ENCODE peak calls at places on chromosomes 7 and 10, in eight cellular contexts. One of them, this sample, is unnamed.

GRCh38 chr10:98074315-98074911 is 44.0 kb upstream of the CRTAC1 start:
- DNase-seq in hepatocyte: peak; percentile 32
- DNase-seq in astrocyte: peak; percentile 2
- DNase-seq in spleen: no peak
- DNase-seq in iPS DF 6.9: no peak
- DNase-seq in CD4-positive, alpha-beta memory T cell: no peak
- DNase-seq in mammary epithelial cell: peak; percentile 11
- DNase-seq in A673: peak; percentile 35
- DNase-seq in this sample: no peak

GRCh38 chr7:127383123-127383835 is 9.2 kb downstream of the ZNF800 start:
- DNase-seq in hepatocyte: peak; percentile 15
- DNase-seq in astrocyte: peak; percentile 7
- DNase-seq in spleen: no peak
- DNase-seq in iPS DF 6.9: no peak
- DNase-seq in CD4-positive, alpha-beta memory T cell: no peak
- DNase-seq in mammary epithelial cell: peak; percentile 36
- DNase-seq in A673: peak; percentile 31
- DNase-seq in this sample: no peak

GRCh38 chr10:37384923-37385322 is 259.5 kb downstream of the ANKRD30A start:
- DNase-seq in hepatocyte: no peak
- DNase-seq in astrocyte: no peak
- DNase-seq in spleen: no peak
- DNase-seq in iPS DF 6.9: no peak
- DNase-seq in CD4-positive, alpha-beta memory T cell: no peak
- DNase-seq in mammary epithelial cell: no peak
- DNase-seq in A673: no peak
- DNase-seq in this sample: no peak

GRCh38 chr7:87231243-87231642 is 11.7 kb upstream of the TMEM243 start:
- DNase-seq in hepatocyte: no peak
- DNase-seq in astrocyte: no peak
- DNase-seq in spleen: no peak
- DNase-seq in iPS DF 6.9: no peak
- DNase-seq in CD4-positive, alpha-beta memory T cell: no peak
- DNase-seq in mammary epithelial cell: no peak
- DNase-seq in A673: no peak
- DNase-seq in this sample: no peak

GRCh38 chr7:141317033-141317585 is 234.1 kb upstream of the AGK start:
- DNase-seq in hepatocyte: no peak
- DNase-seq in astrocyte: no peak
- DNase-seq in spleen: no peak
- DNase-seq in iPS DF 6.9: no peak
- DNase-seq in CD4-positive, alpha-beta memory T cell: no peak
- DNase-seq in mammary epithelial cell: no peak
- DNase-seq in A673: no peak
- DNase-seq in this sample: no peak

GRCh38 chr10:92242910-92243671 is 47.8 kb downstream of the CPEB3 start:
- DNase-seq in hepatocyte: peak; percentile 81
- DNase-seq in astrocyte: peak; percentile 58
- DNase-seq in spleen: peak; percentile 87
- DNase-seq in iPS DF 6.9: no peak
- DNase-seq in CD4-positive, alpha-beta memory T cell: peak; percentile 30
- DNase-seq in mammary epithelial cell: peak; percentile 66
- DNase-seq in A673: peak; percentile 73
- DNase-seq in this sample: no peak

GRCh38 chr7:106070567-106071254 is 41.4 kb downstream of the SYPL1 start:
- DNase-seq in hepatocyte: no peak
- DNase-seq in astrocyte: no peak
- DNase-seq in spleen: no peak
- DNase-seq in iPS DF 6.9: no peak
- DNase-seq in CD4-positive, alpha-beta memory T cell: no peak
- DNase-seq in mammary epithelial cell: no peak
- DNase-seq in A673: no peak
- DNase-seq in this sample: no peak

GRCh38 chr7:88344956-88345832 is 38.5 kb upstream of the STEAP4 start:
- DNase-seq in hepatocyte: peak; percentile 76
- DNase-seq in astrocyte: no peak
- DNase-seq in spleen: peak; percentile 83
- DNase-seq in iPS DF 6.9: peak; percentile 20
- DNase-seq in CD4-positive, alpha-beta memory T cell: no peak
- DNase-seq in mammary epithelial cell: no peak
- DNase-seq in A673: peak; percentile 52
- DNase-seq in this sample: peak; percentile 0

GRCh38 chr10:75624632-75625031 is 193.2 kb downstream of the LRMDA start:
- DNase-seq in hepatocyte: no peak
- DNase-seq in astrocyte: no peak
- DNase-seq in spleen: no peak
- DNase-seq in iPS DF 6.9: no peak
- DNase-seq in CD4-positive, alpha-beta memory T cell: no peak
- DNase-seq in mammary epithelial cell: no peak
- DNase-seq in A673: no peak
- DNase-seq in this sample: no peak

GRCh38 chr10:79027147-79028055 is 41.4 kb upstream of the ZMIZ1 start:
- DNase-seq in hepatocyte: peak; percentile 45
- DNase-seq in astrocyte: no peak
- DNase-seq in spleen: peak; percentile 75
- DNase-seq in iPS DF 6.9: no peak
- DNase-seq in CD4-positive, alpha-beta memory T cell: peak; percentile 21
- DNase-seq in mammary epithelial cell: no peak
- DNase-seq in A673: no peak
- DNase-seq in this sample: no peak

GRCh38 chr7:22201182-22201880 is 155.6 kb downstream of the RAPGEF5 start:
- DNase-seq in hepatocyte: no peak
- DNase-seq in astrocyte: no peak
- DNase-seq in spleen: no peak
- DNase-seq in iPS DF 6.9: no peak
- DNase-seq in CD4-positive, alpha-beta memory T cell: no peak
- DNase-seq in mammary epithelial cell: no peak
- DNase-seq in A673: no peak
- DNase-seq in this sample: no peak

GRCh38 chr10:93181249-93181928 is 107.7 kb downstream of the CYP26A1 start:
- DNase-seq in hepatocyte: no peak
- DNase-seq in astrocyte: no peak
- DNase-seq in spleen: no peak
- DNase-seq in iPS DF 6.9: no peak
- DNase-seq in CD4-positive, alpha-beta memory T cell: no peak
- DNase-seq in mammary epithelial cell: no peak
- DNase-seq in A673: no peak
- DNase-seq in this sample: no peak

GRCh38 chr10:101080933-101081546 is 19.3 kb downstream of the KAZALD1 start:
- DNase-seq in hepatocyte: peak; percentile 49
- DNase-seq in astrocyte: no peak
- DNase-seq in spleen: no peak
- DNase-seq in iPS DF 6.9: no peak
- DNase-seq in CD4-positive, alpha-beta memory T cell: no peak
- DNase-seq in mammary epithelial cell: no peak
- DNase-seq in A673: no peak
- DNase-seq in this sample: no peak

GRCh38 chr10:5951167-5951711 is 26.1 kb downstream of the IL15RA start:
- DNase-seq in hepatocyte: no peak
- DNase-seq in astrocyte: peak; percentile 49
- DNase-seq in spleen: no peak
- DNase-seq in iPS DF 6.9: no peak
- DNase-seq in CD4-positive, alpha-beta memory T cell: no peak
- DNase-seq in mammary epithelial cell: peak; percentile 76
- DNase-seq in A673: peak; percentile 33
- DNase-seq in this sample: no peak

GRCh38 chr10:42304341-42304740 is 334.0 kb downstream of the ZNF33B start:
- DNase-seq in hepatocyte: no peak
- DNase-seq in astrocyte: no peak
- DNase-seq in spleen: no peak
- DNase-seq in iPS DF 6.9: no peak
- DNase-seq in CD4-positive, alpha-beta memory T cell: no peak
- DNase-seq in mammary epithelial cell: no peak
- DNase-seq in A673: no peak
- DNase-seq in this sample: peak; percentile 11
- H3K9me3 ChIP-seq in hepatocyte: peaks cover 15% of the 10 kb centered on the region
- H3K9me3 ChIP-seq in astrocyte: peaks cover 45% of the 10 kb centered on the region
- H3K9me3 ChIP-seq in spleen: peaks cover 13% of the 10 kb centered on the region
- H3K9me3 ChIP-seq in iPS DF 6.9: peaks cover 32% of the 10 kb centered on the region
- H3K9me3 ChIP-seq in CD4-positive, alpha-beta memory T cell: peaks cover 5% of the 10 kb centered on the region
- H3K9me3 ChIP-seq in mammary epithelial cell: peaks cover 94% of the 10 kb centered on the region
- H3K9me3 ChIP-seq in A673: peaks cover 82% of the 10 kb centered on the region
- H3K9me3 ChIP-seq in this sample: peaks cover 91% of the 10 kb centered on the region

GRCh38 chr7:1086588-1087461 is 1.1 kb upstream of the GPER1 start:
- DNase-seq in hepatocyte: peak; percentile 83
- DNase-seq in astrocyte: peak; percentile 45
- DNase-seq in spleen: peak; percentile 91
- DNase-seq in iPS DF 6.9: peak; percentile 50
- DNase-seq in CD4-positive, alpha-beta memory T cell: peak; percentile 58
- DNase-seq in mammary epithelial cell: peak; percentile 71
- DNase-seq in A673: peak; percentile 80
- DNase-seq in this sample: no peak
- H3K4me3 ChIP-seq in hepatocyte: peak overlapping the region; percentile 55
- H3K4me3 ChIP-seq in astrocyte: peak overlapping the region; percentile 52
- H3K4me3 ChIP-seq in spleen: peak overlapping the region; percentile 31
- H3K4me3 ChIP-seq in iPS DF 6.9: peak overlapping the region; percentile 10
- H3K4me3 ChIP-seq in CD4-positive, alpha-beta memory T cell: peak overlapping the region; percentile 21
- H3K4me3 ChIP-seq in mammary epithelial cell: peak overlapping the region; percentile 38
- H3K4me3 ChIP-seq in A673: peak overlapping the region; percentile 25
- H3K4me3 ChIP-seq in this sample: peak overlapping the region; percentile 59

GRCh38 chr7:157866525-157866924 is 529.7 kb downstream of the DNAJB6 start:
- DNase-seq in hepatocyte: no peak
- DNase-seq in astrocyte: no peak
- DNase-seq in spleen: peak; percentile 51
- DNase-seq in iPS DF 6.9: no peak
- DNase-seq in CD4-positive, alpha-beta memory T cell: no peak
- DNase-seq in mammary epithelial cell: no peak
- DNase-seq in A673: no peak
- DNase-seq in this sample: no peak

GRCh38 chr7:157864911-157865310 is 528.1 kb downstream of the DNAJB6 start:
- DNase-seq in hepatocyte: no peak
- DNase-seq in astrocyte: no peak
- DNase-seq in spleen: peak; percentile 60
- DNase-seq in iPS DF 6.9: no peak
- DNase-seq in CD4-positive, alpha-beta memory T cell: no peak
- DNase-seq in mammary epithelial cell: no peak
- DNase-seq in A673: no peak
- DNase-seq in this sample: no peak

GRCh38 chr7:157869793-157870192 is 533.0 kb downstream of the DNAJB6 start:
- DNase-seq in hepatocyte: no peak
- DNase-seq in astrocyte: no peak
- DNase-seq in spleen: no peak
- DNase-seq in iPS DF 6.9: no peak
- DNase-seq in CD4-positive, alpha-beta memory T cell: no peak
- DNase-seq in mammary epithelial cell: no peak
- DNase-seq in A673: no peak
- DNase-seq in this sample: no peak

GRCh38 chr7:157865351-157866165 is 528.8 kb downstream of the DNAJB6 start:
- DNase-seq in hepatocyte: no peak
- DNase-seq in astrocyte: no peak
- DNase-seq in spleen: peak; percentile 68
- DNase-seq in iPS DF 6.9: no peak
- DNase-seq in CD4-positive, alpha-beta memory T cell: no peak
- DNase-seq in mammary epithelial cell: no peak
- DNase-seq in A673: no peak
- DNase-seq in this sample: no peak

GRCh38 chr7:157867685-157868305 is 531.0 kb downstream of the DNAJB6 start:
- DNase-seq in hepatocyte: no peak
- DNase-seq in astrocyte: no peak
- DNase-seq in spleen: peak; percentile 65
- DNase-seq in iPS DF 6.9: no peak
- DNase-seq in CD4-positive, alpha-beta memory T cell: no peak
- DNase-seq in mammary epithelial cell: no peak
- DNase-seq in A673: no peak
- DNase-seq in this sample: no peak
- H3K9me3 ChIP-seq in hepatocyte: no peaks in the 10 kb centered on the region
- H3K9me3 ChIP-seq in astrocyte: no peaks in the 10 kb centered on the region
- H3K9me3 ChIP-seq in spleen: no peaks in the 10 kb centered on the region
- H3K9me3 ChIP-seq in iPS DF 6.9: peaks cover 48% of the 10 kb centered on the region
- H3K9me3 ChIP-seq in CD4-positive, alpha-beta memory T cell: no peaks in the 10 kb centered on the region
- H3K9me3 ChIP-seq in mammary epithelial cell: peaks cover 46% of the 10 kb centered on the region
- H3K9me3 ChIP-seq in A673: peaks cover 5% of the 10 kb centered on the region
- H3K9me3 ChIP-seq in this sample: peaks cover 86% of the 10 kb centered on the region

GRCh38 chr7:4667776-4668509 is 14.2 kb upstream of the FOXK1 start:
- DNase-seq in hepatocyte: no peak
- DNase-seq in astrocyte: peak; percentile 97
- DNase-seq in spleen: no peak
- DNase-seq in iPS DF 6.9: no peak
- DNase-seq in CD4-positive, alpha-beta memory T cell: no peak
- DNase-seq in mammary epithelial cell: peak; percentile 65
- DNase-seq in A673: peak; percentile 48
- DNase-seq in this sample: peak; percentile 72
- H3K4me3 ChIP-seq in hepatocyte: no peak overlapping the region
- H3K4me3 ChIP-seq in astrocyte: no peak overlapping the region
- H3K4me3 ChIP-seq in spleen: no peak overlapping the region
- H3K4me3 ChIP-seq in iPS DF 6.9: no peak overlapping the region
- H3K4me3 ChIP-seq in CD4-positive, alpha-beta memory T cell: no peak overlapping the region
- H3K4me3 ChIP-seq in mammary epithelial cell: no peak overlapping the region
- H3K4me3 ChIP-seq in A673: no peak overlapping the region
- H3K4me3 ChIP-seq in this sample: peak overlapping the region; percentile 17

DNA sequence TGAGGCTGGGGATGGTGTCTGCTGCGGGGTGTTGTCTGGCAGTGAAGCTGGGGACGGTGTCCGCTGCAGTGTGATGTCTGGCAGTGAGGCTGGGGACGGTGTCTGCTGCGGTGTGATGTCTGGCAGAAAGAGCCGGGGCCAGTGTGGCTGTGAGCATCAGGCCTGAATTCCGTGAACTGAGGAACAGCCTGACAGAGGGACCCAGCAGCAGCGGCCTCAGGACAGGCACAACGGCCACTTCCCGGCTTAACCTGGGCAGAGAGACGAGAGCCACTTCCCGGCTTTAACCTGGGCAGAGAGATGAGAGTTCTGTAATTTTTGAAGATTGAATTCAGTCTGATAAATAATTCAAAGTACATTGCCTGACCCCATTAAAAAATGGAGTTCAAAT is 321.2 kb downstream of the PTPRN2 start:
- DNase-seq in hepatocyte: no peak
- DNase-seq in astrocyte: no peak
- DNase-seq in spleen: peak; percentile 58
- DNase-seq in iPS DF 6.9: no peak
- DNase-seq in CD4-positive, alpha-beta memory T cell: no peak
- DNase-seq in mammary epithelial cell: no peak
- DNase-seq in A673: no peak
- DNase-seq in this sample: no peak
- H3K9me3 ChIP-seq in hepatocyte: no peaks in the 10 kb centered on the region
- H3K9me3 ChIP-seq in astrocyte: peaks cover 23% of the 10 kb centered on the region
- H3K9me3 ChIP-seq in spleen: no peaks in the 10 kb centered on the region
- H3K9me3 ChIP-seq in iPS DF 6.9: peaks cover 34% of the 10 kb centered on the region
- H3K9me3 ChIP-seq in CD4-positive, alpha-beta memory T cell: no peaks in the 10 kb centered on the region
- H3K9me3 ChIP-seq in mammary epithelial cell: peaks cover 55% of the 10 kb centered on the region
- H3K9me3 ChIP-seq in A673: peaks cover 21% of the 10 kb centered on the region
- H3K9me3 ChIP-seq in this sample: peaks cover 97% of the 10 kb centered on the region

This sample was measured in AG04450.